ENCODE peak calls at places on chromosomes 3 and 15, in eight cellular contexts. V is WERI-Rb-1, C is astrocyte, S is BE2C, I is Panc1, M is cardiac muscle cell, F is skeletal muscle cell, T is breast epithelium. U is an unnamed sample.

GRCh38 chr15:99052205-99052604 is 44.6 kb upstream of the PGPEP1L start:
- DNase-seq in S (no peak), M (no peak), I (no peak), V (no peak), T (no peak), F (no peak), C (no peak), U (no peak)

GRCh38 chr15:75202251-75203016 is 752 bp downstream of the C15orf39 start:
- DNase-seq in T (peak; percentile 66), F (peak; percentile 63), S (peak; percentile 81), M (peak; percentile 71), V (peak; percentile 64), C (peak; percentile 47), I (no peak), U (no peak)

GRCh38 chr3:104578558-104578957 is 788.2 kb upstream of the ALCAM start:
- DNase-seq in M (no peak), C (no peak), S (no peak), F (no peak), I (no peak), T (no peak), V (no peak), U (no peak)

GRCh38 chr3:71069797-71070196 is 513.7 kb downstream of the FOXP1 start:
- DNase-seq in T (no peak), F (no peak), M (peak; percentile 33), S (peak; percentile 68), C (no peak), I (no peak), V (peak; percentile 31), U (peak; percentile 98)

GRCh38 chr15:67783303-67783702 is 42.0 kb upstream of the SKOR1 start:
- DNase-seq in F (no peak), M (no peak), T (no peak), S (no peak), I (no peak), V (peak; percentile 33), C (no peak), U (no peak)

GRCh38 chr3:195072916-195073564 is 197.9 kb downstream of the XXYLT1 start:
- DNase-seq in T (peak; percentile 40), V (no peak), S (peak; percentile 1), F (no peak), C (no peak), M (no peak), I (no peak), U (no peak)

GRCh38 chr3:42486814-42487569 is 15.5 kb upstream of the VIPR1 start:
- DNase-seq in C (no peak), I (no peak), T (no peak), M (no peak), S (no peak), V (no peak), F (no peak), U (no peak)

GRCh38 chr3:107367353-107367752 is 9.9 kb upstream of the CCDC54 start:
- DNase-seq in C (peak; percentile 84), M (no peak), V (no peak), S (no peak), T (no peak), F (peak; percentile 34), I (no peak), U (peak; percentile 86)

GRCh38 chr3:23129817-23130216 is 73.3 kb upstream of the UBE2E2 start:
- DNase-seq in S (no peak), I (no peak), C (no peak), M (no peak), T (no peak), F (no peak), V (no peak), U (peak; percentile 40)

GRCh38 chr15:40944510-40945296 is 8.6 kb upstream of the CHAC1 start:
- DNase-seq in C (no peak), V (no peak), M (no peak), S (no peak), I (no peak), T (no peak), F (no peak), U (no peak)

GRCh38 chr3:148601766-148602685 is 95.7 kb upstream of the AGTR1 start:
- DNase-seq in I (no peak), F (no peak), V (no peak), C (peak; percentile 9), T (no peak), S (no peak), M (no peak), U (no peak)

GRCh38 chr3:153977148-153977547 is 144.0 kb upstream of the ARHGEF26 start:
- DNase-seq in I (no peak), V (no peak), F (no peak), S (no peak), C (peak; percentile 59), T (no peak), M (no peak), U (no peak)

GRCh38 chr15:58521293-58521991 is 89.7 kb downstream of the LIPC start:
- DNase-seq in T (no peak), S (peak; percentile 83), I (no peak), F (peak; percentile 19), V (peak; percentile 85), M (no peak), C (peak; percentile 72), U (peak; percentile 100)

GRCh38 chr3:155978324-155978723 is 107.9 kb downstream of the GMPS start:
- DNase-seq in F (no peak), M (no peak), V (no peak), C (no peak), S (no peak), I (no peak), T (no peak), U (no peak)

GRCh38 chr3:16609927-16610580 is 4.8 kb upstream of the DAZL start:
- DNase-seq in V (no peak), T (no peak), F (peak; percentile 55), C (no peak), S (no peak), M (no peak), I (no peak), U (no peak)

GRCh38 chr15:44532689-44533088 is 4.3 kb upstream of the EIF3J start:
- DNase-seq in C (no peak), V (no peak), I (no peak), T (no peak), F (no peak), S (no peak), M (no peak), U (no peak)

GRCh38 chr15:44535509-44536297 is 1.2 kb upstream of the EIF3J start:
- DNase-seq in I (no peak), V (peak; percentile 22), F (no peak), C (no peak), M (peak; percentile 46), S (peak; percentile 27), T (no peak), U (no peak)

GRCh38 chr15:44536962-44537727 is at the start of gene EIF3J:
- DNase-seq in S (peak; percentile 97), F (peak; percentile 91), M (peak; percentile 96), I (peak; percentile 69), V (peak; percentile 95), C (peak; percentile 91), T (peak; percentile 92), U (peak; percentile 92)

GRCh38 chr15:44536298-44536961 is 517 bp upstream of the EIF3J start:
- DNase-seq in C (peak; percentile 76), F (no peak), M (peak; percentile 92), S (peak; percentile 91), T (peak; percentile 87), V (peak; percentile 91), I (peak; percentile 69), U (peak; percentile 76)

DNA sequence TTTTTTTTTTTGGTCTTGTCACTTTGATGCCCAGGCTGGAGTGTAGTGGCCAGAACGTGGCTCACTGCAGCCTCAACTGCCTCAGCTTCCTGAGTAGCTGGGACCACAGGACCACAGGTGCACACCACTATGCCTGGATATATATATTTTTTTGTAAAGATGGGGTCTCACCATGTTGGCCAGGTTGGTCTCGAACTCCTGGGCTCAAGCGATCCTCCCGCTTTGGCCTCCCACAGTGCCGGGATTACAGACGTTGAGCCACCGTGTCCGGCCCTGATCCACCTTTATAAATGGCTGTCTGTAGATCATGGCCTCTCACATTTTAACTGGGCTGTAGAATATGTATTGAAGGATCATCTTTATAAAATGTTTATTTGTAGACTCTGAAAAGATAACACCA is 1.9 kb upstream of the EIF3J start:
- DNase-seq in T (no peak), V (no peak), M (no peak), F (no peak), S (no peak), I (no peak), C (no peak), U (no peak)
- H3K4me3 ChIP-seq in T (no peak overlapping the region), V (no peak overlapping the region), M (no peak overlapping the region), F (no peak overlapping the region), S (no peak overlapping the region), I (peak overlapping the region; percentile 89), C (no peak overlapping the region), U (no peak overlapping the region)

GRCh38 chr3:15377961-15378791 is 45.8 kb upstream of the SH3BP5 start:
- DNase-seq in S (peak; percentile 86), T (peak; percentile 90), M (peak; percentile 95), I (peak; percentile 75), C (peak; percentile 82), V (peak; percentile 92), F (peak; percentile 77), U (peak; percentile 85)
- H3K4me3 ChIP-seq in S (no peak overlapping the region), T (peak overlapping the region; percentile 40), M (no peak overlapping the region), I (peak overlapping the region; percentile 13), C (no peak overlapping the region), V (no peak overlapping the region), F (no peak overlapping the region), U (no peak overlapping the region)

DNA sequence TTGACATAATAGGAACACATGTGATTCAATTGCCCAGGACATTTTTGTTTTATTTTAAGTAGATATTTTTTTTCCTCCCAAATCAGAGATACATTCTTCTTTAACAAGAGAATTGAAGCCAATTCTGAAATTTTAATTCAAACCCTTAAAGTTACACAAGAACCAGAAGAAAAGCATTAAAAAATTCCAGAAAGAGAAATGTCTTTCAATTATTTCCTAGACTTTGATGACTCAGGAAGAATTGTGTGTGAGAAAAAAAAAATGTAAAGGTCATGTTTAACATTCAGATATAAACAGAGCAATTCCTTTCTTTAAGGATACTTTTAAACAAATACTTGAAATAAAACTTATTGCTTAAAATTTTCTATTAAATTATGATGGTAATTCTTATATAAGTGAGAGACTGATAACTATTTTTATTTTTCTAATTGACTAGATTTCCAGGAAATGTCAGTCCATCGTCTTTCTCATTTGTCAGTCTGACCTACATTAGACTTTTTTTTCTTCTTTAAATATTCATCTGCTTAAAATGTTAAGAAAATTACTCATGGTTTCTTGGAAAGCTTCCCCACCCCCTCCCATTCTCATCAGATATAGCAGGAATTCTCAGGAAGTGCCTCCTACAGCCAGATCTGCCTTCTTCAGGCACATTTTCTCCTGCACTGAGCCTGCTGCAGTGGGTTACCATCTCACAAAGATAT is 261.7 kb upstream of the CBLB start:
- DNase-seq in M (peak; percentile 1), C (peak; percentile 89), S (no peak), F (peak; percentile 59), V (no peak), I (no peak), T (no peak), U (peak; percentile 60)
- H3K4me3 ChIP-seq in M (no peak overlapping the region), C (no peak overlapping the region), S (no peak overlapping the region), F (no peak overlapping the region), V (no peak overlapping the region), I (no peak overlapping the region), T (no peak overlapping the region), U (no peak overlapping the region)

GRCh38 chr15:101781927-101782326 is 21.4 kb upstream of the OR4F6 start:
- DNase-seq in V (no peak), S (peak; percentile 59), I (no peak), M (no peak), C (no peak), T (no peak), F (no peak), U (no peak)

DNA sequence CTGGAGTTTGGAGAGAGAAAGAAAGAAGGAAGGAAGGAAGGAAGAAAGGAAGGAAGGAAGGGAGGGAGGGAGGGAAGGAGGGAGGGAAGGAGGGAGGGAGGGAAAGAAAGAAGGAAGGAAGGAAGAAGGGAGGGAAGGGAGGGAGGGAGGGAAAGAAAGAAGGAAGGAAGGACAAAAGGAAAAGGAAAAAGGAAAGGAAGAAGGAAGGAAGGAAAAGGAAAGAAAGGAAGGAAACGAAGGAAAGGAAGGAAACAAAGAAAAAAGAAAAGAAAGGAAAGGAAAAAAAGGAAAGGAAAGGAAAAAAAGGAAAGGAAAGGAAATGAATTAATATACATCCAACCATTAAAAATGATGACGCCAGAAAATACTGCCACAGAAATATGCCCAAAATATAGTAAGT is 18.7 kb upstream of the OR4F6 start:
- DNase-seq in C (no peak), M (no peak), F (no peak), S (no peak), V (no peak), I (no peak), T (no peak), U (no peak)
- H3K4me3 ChIP-seq in C (no peak overlapping the region), M (no peak overlapping the region), F (no peak overlapping the region), S (no peak overlapping the region), V (no peak overlapping the region), I (no peak overlapping the region), T (no peak overlapping the region), U (no peak overlapping the region)